ENCODE peak calls at places on chromosomes 6 and 20, in ten cellular contexts. One of them, this sample, is unnamed. For H3K36me3, the result is how much of the 10 kb centered on the place peaks cover.

GRCh38 chr6:166803455-166803854 is 152.9 kb downstream of the RNASET2 start:
- DNase-seq in CD4-positive, CD25-positive, alpha-beta regulatory T cell: no peak
- DNase-seq in HCT116: no peak
- DNase-seq in mesendoderm: no peak
- DNase-seq in body of pancreas: no peak
- DNase-seq in H7: no peak
- DNase-seq in brain microvascular endothelial cell: no peak
- DNase-seq in adrenal gland: no peak
- DNase-seq in PC-9: no peak
- DNase-seq in SK-N-SH: no peak
- DNase-seq in this sample: no peak

GRCh38 chr20:14055127-14055742 is 59.9 kb downstream of the MACROD2 start:
- DNase-seq in mesendoderm: peak
- DNase-seq in HCT116: peak
- DNase-seq in PC-9: no peak
- DNase-seq in H7: peak
- DNase-seq in adrenal gland: peak
- DNase-seq in body of pancreas: no peak
- DNase-seq in SK-N-SH: peak
- DNase-seq in brain microvascular endothelial cell: peak
- DNase-seq in CD4-positive, CD25-positive, alpha-beta regulatory T cell: peak
- DNase-seq in this sample: peak

GRCh38 chr20:62985089-62985778 is 21.5 kb downstream of the BHLHE23 start:
- DNase-seq in HCT116: no peak
- DNase-seq in adrenal gland: no peak
- DNase-seq in brain microvascular endothelial cell: no peak
- DNase-seq in mesendoderm: no peak
- DNase-seq in SK-N-SH: no peak
- DNase-seq in CD4-positive, CD25-positive, alpha-beta regulatory T cell: no peak
- DNase-seq in body of pancreas: no peak
- DNase-seq in H7: no peak
- DNase-seq in PC-9: no peak
- DNase-seq in this sample: no peak

GRCh38 chr6:33392168-33392947 is 735 bp downstream of the KIFC1 start:
- DNase-seq in CD4-positive, CD25-positive, alpha-beta regulatory T cell: peak
- DNase-seq in mesendoderm: peak
- DNase-seq in H7: no peak
- DNase-seq in adrenal gland: no peak
- DNase-seq in HCT116: no peak
- DNase-seq in brain microvascular endothelial cell: no peak
- DNase-seq in body of pancreas: no peak
- DNase-seq in SK-N-SH: no peak
- DNase-seq in PC-9: no peak
- DNase-seq in this sample: no peak

GRCh38 chr6:157751547-157752200 is 71.4 kb upstream of the SNX9 start:
- DNase-seq in mesendoderm: no peak
- DNase-seq in adrenal gland: no peak
- DNase-seq in H7: no peak
- DNase-seq in body of pancreas: no peak
- DNase-seq in brain microvascular endothelial cell: no peak
- DNase-seq in HCT116: no peak
- DNase-seq in SK-N-SH: no peak
- DNase-seq in PC-9: no peak
- DNase-seq in CD4-positive, CD25-positive, alpha-beta regulatory T cell: no peak
- DNase-seq in this sample: no peak

GRCh38 chr6:79538481-79538971 is 1.3 kb upstream of the LCA5 start:
- DNase-seq in PC-9: peak
- DNase-seq in body of pancreas: no peak
- DNase-seq in HCT116: no peak
- DNase-seq in mesendoderm: peak
- DNase-seq in H7: peak
- DNase-seq in CD4-positive, CD25-positive, alpha-beta regulatory T cell: no peak
- DNase-seq in brain microvascular endothelial cell: no peak
- DNase-seq in adrenal gland: no peak
- DNase-seq in SK-N-SH: no peak
- DNase-seq in this sample: no peak

GRCh38 chr20:33909331-33909921 is 84.3 kb upstream of the RALY start:
- DNase-seq in brain microvascular endothelial cell: peak
- DNase-seq in adrenal gland: no peak
- DNase-seq in HCT116: peak
- DNase-seq in PC-9: peak
- DNase-seq in body of pancreas: no peak
- DNase-seq in SK-N-SH: no peak
- DNase-seq in H7: no peak
- DNase-seq in mesendoderm: peak
- DNase-seq in CD4-positive, CD25-positive, alpha-beta regulatory T cell: no peak
- DNase-seq in this sample: peak

GRCh38 chr6:131744888-131745287 is 34.1 kb upstream of the CTAGE9 start:
- DNase-seq in SK-N-SH: no peak
- DNase-seq in CD4-positive, CD25-positive, alpha-beta regulatory T cell: no peak
- DNase-seq in adrenal gland: no peak
- DNase-seq in body of pancreas: no peak
- DNase-seq in H7: no peak
- DNase-seq in HCT116: no peak
- DNase-seq in brain microvascular endothelial cell: no peak
- DNase-seq in PC-9: peak
- DNase-seq in mesendoderm: no peak
- DNase-seq in this sample: no peak

GRCh38 chr6:36133912-36134311 is 3.6 kb downstream of the MAPK13 start:
- DNase-seq in H7: peak
- DNase-seq in adrenal gland: no peak
- DNase-seq in brain microvascular endothelial cell: no peak
- DNase-seq in mesendoderm: no peak
- DNase-seq in body of pancreas: no peak
- DNase-seq in SK-N-SH: no peak
- DNase-seq in HCT116: no peak
- DNase-seq in PC-9: no peak
- DNase-seq in CD4-positive, CD25-positive, alpha-beta regulatory T cell: no peak
- DNase-seq in this sample: no peak

GRCh38 chr6:42179261-42179955 is 6.2 kb downstream of the GUCA1A start:
- DNase-seq in brain microvascular endothelial cell: no peak
- DNase-seq in SK-N-SH: no peak
- DNase-seq in HCT116: no peak
- DNase-seq in H7: no peak
- DNase-seq in adrenal gland: no peak
- DNase-seq in CD4-positive, CD25-positive, alpha-beta regulatory T cell: no peak
- DNase-seq in body of pancreas: no peak
- DNase-seq in PC-9: no peak
- DNase-seq in mesendoderm: no peak
- DNase-seq in this sample: no peak

GRCh38 chr6:82017316-82017715 is 230.2 kb downstream of the IBTK start:
- DNase-seq in mesendoderm: peak
- DNase-seq in CD4-positive, CD25-positive, alpha-beta regulatory T cell: no peak
- DNase-seq in brain microvascular endothelial cell: peak
- DNase-seq in HCT116: peak
- DNase-seq in body of pancreas: no peak
- DNase-seq in H7: no peak
- DNase-seq in PC-9: peak
- DNase-seq in adrenal gland: peak
- DNase-seq in SK-N-SH: no peak
- DNase-seq in this sample: no peak

GRCh38 chr6:129416337-129416990 is 293.5 kb downstream of the ARHGAP18 start:
- DNase-seq in PC-9: no peak
- DNase-seq in adrenal gland: no peak
- DNase-seq in mesendoderm: no peak
- DNase-seq in SK-N-SH: no peak
- DNase-seq in body of pancreas: no peak
- DNase-seq in HCT116: no peak
- DNase-seq in brain microvascular endothelial cell: no peak
- DNase-seq in CD4-positive, CD25-positive, alpha-beta regulatory T cell: no peak
- DNase-seq in H7: no peak
- DNase-seq in this sample: no peak

GRCh38 chr6:89117285-89118108 is at the start of gene SRSF12:
- DNase-seq in CD4-positive, CD25-positive, alpha-beta regulatory T cell: peak
- DNase-seq in HCT116: no peak
- DNase-seq in SK-N-SH: peak
- DNase-seq in mesendoderm: peak
- DNase-seq in brain microvascular endothelial cell: no peak
- DNase-seq in body of pancreas: peak
- DNase-seq in adrenal gland: peak
- DNase-seq in H7: peak
- DNase-seq in PC-9: no peak
- DNase-seq in this sample: no peak

GRCh38 chr6:21871831-21872230 is 278.3 kb downstream of the SOX4 start:
- DNase-seq in H7: no peak
- DNase-seq in CD4-positive, CD25-positive, alpha-beta regulatory T cell: no peak
- DNase-seq in brain microvascular endothelial cell: no peak
- DNase-seq in body of pancreas: no peak
- DNase-seq in mesendoderm: no peak
- DNase-seq in HCT116: no peak
- DNase-seq in SK-N-SH: no peak
- DNase-seq in adrenal gland: no peak
- DNase-seq in PC-9: no peak
- DNase-seq in this sample: no peak

GRCh38 chr6:140542858-140543257 is 1168.4 kb upstream of the CITED2 start:
- DNase-seq in body of pancreas: no peak
- DNase-seq in SK-N-SH: no peak
- DNase-seq in brain microvascular endothelial cell: no peak
- DNase-seq in CD4-positive, CD25-positive, alpha-beta regulatory T cell: no peak
- DNase-seq in H7: no peak
- DNase-seq in adrenal gland: no peak
- DNase-seq in HCT116: no peak
- DNase-seq in PC-9: no peak
- DNase-seq in mesendoderm: no peak
- DNase-seq in this sample: no peak

GRCh38 chr6:12291083-12291784 is 1.1 kb downstream of the EDN1 start:
- DNase-seq in brain microvascular endothelial cell: no peak
- DNase-seq in H7: peak
- DNase-seq in adrenal gland: no peak
- DNase-seq in HCT116: no peak
- DNase-seq in mesendoderm: no peak
- DNase-seq in body of pancreas: no peak
- DNase-seq in CD4-positive, CD25-positive, alpha-beta regulatory T cell: no peak
- DNase-seq in PC-9: peak
- DNase-seq in SK-N-SH: peak
- DNase-seq in this sample: no peak

GRCh38 chr6:12290490-12290820 is 294 bp downstream of the EDN1 start:
- DNase-seq in SK-N-SH: no peak
- DNase-seq in CD4-positive, CD25-positive, alpha-beta regulatory T cell: no peak
- DNase-seq in PC-9: no peak
- DNase-seq in brain microvascular endothelial cell: no peak
- DNase-seq in adrenal gland: no peak
- DNase-seq in H7: no peak
- DNase-seq in body of pancreas: no peak
- DNase-seq in HCT116: no peak
- DNase-seq in mesendoderm: no peak
- DNase-seq in this sample: no peak

GRCh38 chr6:12288211-12288618 is 1.9 kb upstream of the EDN1 start:
- DNase-seq in SK-N-SH: peak
- DNase-seq in brain microvascular endothelial cell: no peak
- DNase-seq in HCT116: no peak
- DNase-seq in mesendoderm: no peak
- DNase-seq in PC-9: peak
- DNase-seq in H7: peak
- DNase-seq in CD4-positive, CD25-positive, alpha-beta regulatory T cell: no peak
- DNase-seq in adrenal gland: peak
- DNase-seq in body of pancreas: peak
- DNase-seq in this sample: no peak

GRCh38 chr6:12289655-12290489 is at the start of gene EDN1:
- DNase-seq in H7: peak
- DNase-seq in body of pancreas: peak
- DNase-seq in mesendoderm: peak
- DNase-seq in CD4-positive, CD25-positive, alpha-beta regulatory T cell: peak
- DNase-seq in HCT116: peak
- DNase-seq in SK-N-SH: peak
- DNase-seq in adrenal gland: peak
- DNase-seq in brain microvascular endothelial cell: peak
- DNase-seq in PC-9: peak
- DNase-seq in this sample: no peak

GRCh38 chr6:12288844-12289654 is 1.1 kb upstream of the EDN1 start:
- DNase-seq in mesendoderm: peak
- DNase-seq in adrenal gland: peak
- DNase-seq in H7: peak
- DNase-seq in HCT116: peak
- DNase-seq in SK-N-SH: peak
- DNase-seq in PC-9: peak
- DNase-seq in body of pancreas: peak
- DNase-seq in CD4-positive, CD25-positive, alpha-beta regulatory T cell: peak
- DNase-seq in brain microvascular endothelial cell: peak
- DNase-seq in this sample: no peak
- H3K4me3 ChIP-seq in mesendoderm: no peak
- H3K4me3 ChIP-seq in adrenal gland: no peak
- H3K4me3 ChIP-seq in H7: peak
- H3K4me3 ChIP-seq in HCT116: peak
- H3K4me3 ChIP-seq in SK-N-SH: peak
- H3K4me3 ChIP-seq in PC-9: peak
- H3K4me3 ChIP-seq in body of pancreas: no peak
- H3K4me3 ChIP-seq in CD4-positive, CD25-positive, alpha-beta regulatory T cell: peak
- H3K4me3 ChIP-seq in brain microvascular endothelial cell: peak
- H3K4me3 ChIP-seq in this sample: peak

GRCh38 chr20:45959956-45960630 is 11.9 kb downstream of the ZNF335 start:
- DNase-seq in brain microvascular endothelial cell: no peak
- DNase-seq in adrenal gland: no peak
- DNase-seq in HCT116: no peak
- DNase-seq in CD4-positive, CD25-positive, alpha-beta regulatory T cell: no peak
- DNase-seq in SK-N-SH: no peak
- DNase-seq in mesendoderm: no peak
- DNase-seq in H7: no peak
- DNase-seq in body of pancreas: no peak
- DNase-seq in PC-9: peak
- DNase-seq in this sample: no peak
- H3K36me3 ChIP-seq in brain microvascular endothelial cell: half or more
- H3K36me3 ChIP-seq in adrenal gland: half or more
- H3K36me3 ChIP-seq in HCT116: half or more
- H3K36me3 ChIP-seq in CD4-positive, CD25-positive, alpha-beta regulatory T cell: half or more
- H3K36me3 ChIP-seq in SK-N-SH: under half
- H3K36me3 ChIP-seq in mesendoderm: under half
- H3K36me3 ChIP-seq in H7: under half
- H3K36me3 ChIP-seq in body of pancreas: under half
- H3K36me3 ChIP-seq in PC-9: under half
- H3K36me3 ChIP-seq in this sample: half or more

DNA sequence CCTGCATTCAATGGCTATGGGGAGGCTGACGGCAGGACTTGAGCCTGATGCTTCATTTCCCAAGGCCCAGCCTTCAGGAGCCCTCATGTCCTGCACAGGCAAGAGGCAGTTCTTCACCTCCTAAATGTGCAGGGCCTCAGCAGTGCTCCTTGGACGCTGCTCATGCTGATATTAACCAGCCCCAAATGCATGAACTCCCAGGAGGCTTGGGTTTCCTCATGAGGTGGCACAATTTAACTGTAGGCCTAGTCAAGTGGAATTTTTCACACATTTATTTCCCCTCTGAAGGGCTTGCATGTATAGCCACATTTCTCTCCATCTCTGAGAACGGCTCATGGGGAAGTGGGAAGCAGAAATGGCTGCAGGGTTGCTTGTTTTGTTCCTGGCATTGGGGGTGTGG is 72.8 kb upstream of the PAX1 start:
- DNase-seq in adrenal gland: no peak
- DNase-seq in H7: no peak
- DNase-seq in brain microvascular endothelial cell: no peak
- DNase-seq in PC-9: no peak
- DNase-seq in body of pancreas: no peak
- DNase-seq in HCT116: no peak
- DNase-seq in mesendoderm: no peak
- DNase-seq in SK-N-SH: no peak
- DNase-seq in CD4-positive, CD25-positive, alpha-beta regulatory T cell: no peak
- DNase-seq in this sample: no peak
- H3K4me3 ChIP-seq in adrenal gland: no peak
- H3K4me3 ChIP-seq in H7: no peak
- H3K4me3 ChIP-seq in brain microvascular endothelial cell: no peak
- H3K4me3 ChIP-seq in PC-9: no peak
- H3K4me3 ChIP-seq in body of pancreas: no peak
- H3K4me3 ChIP-seq in HCT116: no peak
- H3K4me3 ChIP-seq in mesendoderm: no peak
- H3K4me3 ChIP-seq in SK-N-SH: no peak
- H3K4me3 ChIP-seq in CD4-positive, CD25-positive, alpha-beta regulatory T cell: no peak
- H3K4me3 ChIP-seq in this sample: no peak

GRCh38 chr6:91352285-91352684 is 765.4 kb upstream of the MAP3K7 start:
- DNase-seq in mesendoderm: no peak
- DNase-seq in HCT116: no peak
- DNase-seq in adrenal gland: no peak
- DNase-seq in CD4-positive, CD25-positive, alpha-beta regulatory T cell: no peak
- DNase-seq in PC-9: no peak
- DNase-seq in brain microvascular endothelial cell: no peak
- DNase-seq in SK-N-SH: no peak
- DNase-seq in H7: no peak
- DNase-seq in body of pancreas: no peak
- DNase-seq in this sample: no peak
- H3K36me3 ChIP-seq in mesendoderm: under half
- H3K36me3 ChIP-seq in HCT116: under half
- H3K36me3 ChIP-seq in adrenal gland: under half
- H3K36me3 ChIP-seq in CD4-positive, CD25-positive, alpha-beta regulatory T cell: under half
- H3K36me3 ChIP-seq in PC-9: under half
- H3K36me3 ChIP-seq in brain microvascular endothelial cell: under half
- H3K36me3 ChIP-seq in SK-N-SH: under half
- H3K36me3 ChIP-seq in H7: under half
- H3K36me3 ChIP-seq in body of pancreas: under half
- H3K36me3 ChIP-seq in this sample: under half